ENCODE peak calls at places on chromosomes 11 and 22, in five cellular contexts. J is left lung, H is upper lobe of right lung, V is left cardiac atrium, I is naive B cell. W is an unnamed sample.

GRCh38 chr11:8056810-8057463 is 24.1 kb upstream of the TUB start:
- ATAC-seq in J (peak; percentile 64), H (no peak), V (peak; percentile 70), I (no peak), W (no peak)

GRCh38 chr11:114594703-114595102 is 883 bp downstream of the NXPE4 start:
- ATAC-seq in J (no peak), H (no peak), V (no peak), I (no peak), W (no peak)

GRCh38 chr11:6219359-6219758 is 14.0 kb downstream of the C11orf42 start:
- ATAC-seq in J (peak; percentile 84), H (peak; percentile 64), V (peak; percentile 97), I (no peak), W (no peak)

GRCh38 chr22:46107753-46108563 is 42.4 kb upstream of the PPARA start:
- ATAC-seq in J (no peak), H (no peak), V (no peak), I (no peak), W (no peak)

GRCh38 chr11:110069158-110069737 is 23.9 kb upstream of the ZC3H12C start:
- ATAC-seq in J (peak; percentile 75), H (peak; percentile 82), V (peak; percentile 92), I (no peak), W (no peak)

GRCh38 chr11:95659088-95659487 is 130.5 kb downstream of the FAM76B start:
- ATAC-seq in J (no peak), H (no peak), V (no peak), I (no peak), W (no peak)

GRCh38 chr22:35445933-35446332 is 46.0 kb downstream of the MCM5 start:
- ATAC-seq in J (no peak), H (no peak), V (no peak), I (no peak), W (no peak)

GRCh38 chr22:44024288-44024908 is at the start of gene PARVB:
- ATAC-seq in J (peak; percentile 19), H (peak; percentile 25), V (peak; percentile 15), I (peak; percentile 1), W (peak; percentile 18)

GRCh38 chr11:122729139-122729538 is 73.6 kb downstream of the UBASH3B start:
- ATAC-seq in J (no peak), H (no peak), V (no peak), I (no peak), W (no peak)

GRCh38 chr11:120112174-120112796 is 25.6 kb downstream of the TRIM29 start:
- ATAC-seq in J (no peak), H (no peak), V (no peak), I (no peak), W (no peak)

GRCh38 chr22:41353862-41354575 is 27.7 kb upstream of the TEF start:
- ATAC-seq in J (no peak), H (no peak), V (no peak), I (no peak), W (no peak)

GRCh38 chr22:26429458-26430238 is 588 bp downstream of the ASPHD2 start:
- ATAC-seq in J (no peak), H (no peak), V (peak; percentile 7), I (peak; percentile 1), W (peak; percentile 42)

GRCh38 chr11:78313898-78314297 is 103.7 kb downstream of the GAB2 start:
- ATAC-seq in J (peak; percentile 72), H (peak; percentile 84), V (peak; percentile 17), I (no peak), W (no peak)

GRCh38 chr11:63277345-63277943 is 34.0 kb upstream of the SLC22A25 start:
- ATAC-seq in J (no peak), H (peak; percentile 27), V (no peak), I (no peak), W (no peak)

GRCh38 chr22:37148031-37148651 is 1.6 kb downstream of the IL2RB start:
- ATAC-seq in J (no peak), H (no peak), V (peak; percentile 13), I (no peak), W (no peak)

GRCh38 chr22:38770257-38770949 is 14.6 kb upstream of the SUN2 start:
- ATAC-seq in J (no peak), H (no peak), V (no peak), I (no peak), W (no peak)

GRCh38 chr22:40578171-40578570 is 58.3 kb downstream of the MRTFA start:
- ATAC-seq in J (no peak), H (no peak), V (no peak), I (no peak), W (no peak)

GRCh38 chr22:40408718-40409612 is 38.6 kb downstream of the SGSM3 start:
- ATAC-seq in J (no peak), H (no peak), V (no peak), I (no peak), W (no peak)

GRCh38 chr11:27933992-27934829 is 173.7 kb downstream of the KIF18A start:
- ATAC-seq in J (no peak), H (no peak), V (no peak), I (no peak), W (no peak)

GRCh38 chr22:26168199-26168915 is 905 bp upstream of the SEZ6L start:
- ATAC-seq in J (no peak), H (peak; percentile 39), V (no peak), I (no peak), W (no peak)

GRCh38 chr11:46557684-46558151 is 36.1 kb downstream of the AMBRA1 start:
- ATAC-seq in J (peak; percentile 54), H (peak; percentile 51), V (no peak), I (no peak), W (no peak)

GRCh38 chr22:23845661-23846469 is 7.1 kb upstream of the DERL3 start:
- ATAC-seq in J (no peak), H (no peak), V (no peak), I (no peak), W (no peak)

GRCh38 chr11:125455851-125456250 is 40.2 kb downstream of the FEZ1 start:
- ATAC-seq in J (no peak), H (no peak), V (no peak), I (no peak), W (no peak)

GRCh38 chr11:3782963-3783362 is 14.4 kb downstream of the NUP98 start:
- ATAC-seq in J (no peak), H (no peak), V (no peak), I (no peak), W (no peak)

GRCh38 chr11:134372961-134373360 is 39.1 kb downstream of the B3GAT1 start:
- ATAC-seq in J (no peak), H (no peak), V (no peak), I (no peak), W (no peak)

GRCh38 chr11:35035894-35036408 is 103.0 kb upstream of the CD44 start:
- ATAC-seq in J (peak; percentile 58), H (peak; percentile 67), V (peak; percentile 89), I (peak; percentile 69), W (peak; percentile 57)

GRCh38 chr22:46681010-46681409 is 57.0 kb downstream of the CERK start:
- ATAC-seq in J (no peak), H (peak; percentile 29), V (no peak), I (no peak), W (no peak)

GRCh38 chr11:20033806-20034205 is 126.5 kb downstream of the DBX1 start:
- ATAC-seq in J (no peak), H (no peak), V (no peak), I (no peak), W (no peak)

GRCh38 chr11:23727821-23728220 is 769.0 kb upstream of the LUZP2 start:
- ATAC-seq in J (no peak), H (no peak), V (no peak), I (no peak), W (no peak)

GRCh38 chr11:42802211-42802918 is 509.4 kb upstream of the API5 start:
- ATAC-seq in J (no peak), H (no peak), V (no peak), I (no peak), W (no peak)